ENCODE peak calls at places on chromosomes 1 and 21, in six cellular contexts. U, S, I, Z, Y and B are unnamed samples.
A peak's percentile ranks its signal among the peaks of the same experiment; 100 is the strongest.

GRCh38 chr1:107927815-107928214 is 37.2 kb downstream of the VAV3 start:
- DNase-seq in I (no peak), Y (no peak), U (no peak), Z (no peak), S (no peak), B (no peak)

GRCh38 chr1:229694053-229694693 is 68.1 kb downstream of the URB2 start:
- DNase-seq in S (no peak), U (peak; percentile 87), I (no peak), Y (peak; percentile 78), Z (peak; percentile 95), B (peak; percentile 90)

GRCh38 chr21:38343691-38344090 is 86.9 kb downstream of the KCNJ15 start:
- DNase-seq in U (no peak), I (no peak), Z (peak; percentile 96), S (peak; percentile 52), Y (no peak), B (no peak)

GRCh38 chr1:154931940-154932487 is 4.5 kb downstream of the PMVK start:
- DNase-seq in Y (no peak), U (no peak), S (peak; percentile 92), Z (peak; percentile 37), I (no peak), B (no peak)

GRCh38 chr1:17655922-17656321 is 99.2 kb upstream of the ACTL8 start:
- DNase-seq in Y (no peak), I (no peak), Z (no peak), U (no peak), S (no peak), B (no peak)

GRCh38 chr1:22763479-22764200 is 53.0 kb downstream of the EPHB2 start:
- DNase-seq in U (no peak), S (no peak), Y (peak; percentile 45), I (no peak), Z (no peak), B (no peak)

GRCh38 chr1:110523011-110523410 is 4.0 kb upstream of the KCNA10 start:
- DNase-seq in I (no peak), S (no peak), Z (peak; percentile 63), Y (no peak), U (no peak), B (no peak)

GRCh38 chr1:223403184-223403815 is 10.1 kb downstream of the CCDC185 start:
- DNase-seq in S (no peak), Y (no peak), U (peak; percentile 12), I (no peak), Z (peak; percentile 9), B (no peak)

GRCh38 chr1:2537785-2538115 is 7.7 kb upstream of the HES5 start:
- DNase-seq in Y (no peak), U (no peak), Z (no peak), S (no peak), I (no peak), B (no peak)

GRCh38 chr21:15422761-15423160 is 307.0 kb upstream of the USP25 start:
- DNase-seq in Y (no peak), I (no peak), S (no peak), Z (peak; percentile 77), U (no peak), B (no peak)